ENCODE peak calls at places on chromosome 6, in seven cellular contexts. N, H, R, X, L, D and U are unnamed samples. For H3K27me3 and H3K9me3, the result is how much of the 10 kb centered on the place peaks cover.

GRCh38 chr6:155143610-155144106 is 120.2 kb upstream of the CLDN20 start:
- DNase-seq in N (no peak), H (no peak), R (no peak), X (no peak), L (peak), D (no peak), U (no peak)

GRCh38 chr6:128464790-128465189 is 55.6 kb downstream of the PTPRK start:
- DNase-seq in N (no peak), H (no peak), R (no peak), X (no peak), L (no peak), D (no peak), U (no peak)

GRCh38 chr6:139886396-139886795 is 511.9 kb upstream of the CITED2 start:
- DNase-seq in N (no peak), H (no peak), R (no peak), X (no peak), L (no peak), D (no peak), U (no peak)

GRCh38 chr6:133553652-133554051 is 312.5 kb downstream of the EYA4 start:
- DNase-seq in N (no peak), H (no peak), R (no peak), X (peak), L (peak), D (peak), U (peak)

GRCh38 chr6:121620002-121620740 is 184.7 kb downstream of the GJA1 start:
- DNase-seq in N (peak), H (no peak), R (no peak), X (no peak), L (no peak), D (peak), U (no peak)

GRCh38 chr6:106886922-106887797 is 87.4 kb downstream of the CD24 start:
- DNase-seq in N (no peak), H (no peak), R (no peak), X (no peak), L (no peak), D (no peak), U (no peak)

GRCh38 chr6:73631849-73632248 is 21.9 kb downstream of the SLC17A5 start:
- DNase-seq in N (no peak), H (no peak), R (no peak), X (no peak), L (no peak), D (no peak), U (no peak)

GRCh38 chr6:1575213-1576041 is 34.3 kb upstream of the FOXC1 start:
- DNase-seq in N (no peak), H (no peak), R (no peak), X (no peak), L (no peak), D (no peak), U (no peak)

GRCh38 chr6:111683126-111683525 is 77.4 kb upstream of the TRAF3IP2 start:
- DNase-seq in N (no peak), H (peak), R (no peak), X (no peak), L (no peak), D (no peak), U (no peak)

GRCh38 chr6:27893836-27894807 is 18.1 kb downstream of the OR2B2 start:
- DNase-seq in N (peak), H (peak), R (peak), X (peak), L (peak), D (no peak), U (peak)

GRCh38 chr6:131015630-131016263 is 47.3 kb downstream of the EPB41L2 start:
- DNase-seq in N (no peak), H (no peak), R (no peak), X (no peak), L (no peak), D (no peak), U (no peak)

GRCh38 chr6:44094403-44095242 is 32.6 kb downstream of the MRPL14 start:
- DNase-seq in N (no peak), H (no peak), R (no peak), X (no peak), L (peak), D (no peak), U (no peak)

GRCh38 chr6:143601501-143601900 is 76.3 kb upstream of the PHACTR2 start:
- DNase-seq in N (no peak), H (no peak), R (no peak), X (no peak), L (no peak), D (no peak), U (no peak)

GRCh38 chr6:89411269-89412070 is 603 bp downstream of the RRAGD start:
- DNase-seq in N (peak), H (peak), R (peak), X (peak), L (no peak), D (no peak), U (no peak)

GRCh38 chr6:27672113-27672799 is 199.4 kb upstream of the ZNF184 start:
- DNase-seq in N (peak), H (no peak), R (no peak), X (peak), L (peak), D (no peak), U (no peak)

GRCh38 chr6:7087491-7087979 is 20.2 kb upstream of the RREB1 start:
- DNase-seq in N (no peak), H (no peak), R (peak), X (no peak), L (peak), D (no peak), U (no peak)

GRCh38 chr6:113352029-113352801 is 504.9 kb upstream of the MARCKS start:
- DNase-seq in N (no peak), H (no peak), R (no peak), X (peak), L (peak), D (no peak), U (no peak)

GRCh38 chr6:41066867-41067304 is 5.3 kb downstream of the OARD1 start:
- DNase-seq in N (peak), H (peak), R (peak), X (peak), L (peak), D (peak), U (peak)

GRCh38 chr6:72933216-72933615 is 292.1 kb downstream of the KHDC1L start:
- DNase-seq in N (no peak), H (no peak), R (no peak), X (no peak), L (no peak), D (no peak), U (no peak)

GRCh38 chr6:131936156-131936555 is 15.0 kb downstream of the CCN2 start:
- DNase-seq in N (no peak), H (no peak), R (no peak), X (no peak), L (no peak), D (no peak), U (no peak)

GRCh38 chr6:137717074-137718073 is 149.7 kb upstream of the TNFAIP3 start:
- DNase-seq in N (no peak), H (no peak), R (peak), X (no peak), L (no peak), D (no peak), U (peak)

GRCh38 chr6:149347067-149347466 is 29.6 kb downstream of the TAB2 start:
- DNase-seq in N (no peak), H (no peak), R (no peak), X (no peak), L (no peak), D (no peak), U (no peak)

GRCh38 chr6:17855381-17855780 is 132.1 kb downstream of the KIF13A start:
- DNase-seq in N (no peak), H (no peak), R (no peak), X (no peak), L (no peak), D (no peak), U (no peak)

GRCh38 chr6:2190661-2191389 is 54.6 kb downstream of the GMDS start:
- DNase-seq in N (no peak), H (no peak), R (no peak), X (no peak), L (no peak), D (no peak), U (no peak)

GRCh38 chr6:63643862-63644261 is 8.3 kb downstream of the PHF3 start:
- DNase-seq in N (no peak), H (no peak), R (no peak), X (peak), L (no peak), D (no peak), U (peak)

GRCh38 chr6:3433005-3433404 is 23.8 kb downstream of the SLC22A23 start:
- DNase-seq in N (no peak), H (no peak), R (no peak), X (no peak), L (no peak), D (no peak), U (no peak)

GRCh38 chr6:89970609-89971337 is 76.5 kb downstream of the GJA10 start:
- DNase-seq in N (no peak), H (no peak), R (no peak), X (peak), L (peak), D (peak), U (peak)

GRCh38 chr6:16331328-16332174 is 93.2 kb downstream of the GMPR start:
- DNase-seq in N (peak), H (peak), R (peak), X (peak), L (peak), D (no peak), U (peak)

GRCh38 chr6:110628330-110628729 is 151.9 kb upstream of the SLC22A16 start:
- DNase-seq in N (no peak), H (no peak), R (no peak), X (no peak), L (no peak), D (no peak), U (no peak)

GRCh38 chr6:155850408-155850841 is 394.8 kb upstream of the NOX3 start:
- DNase-seq in N (no peak), H (no peak), R (no peak), X (no peak), L (no peak), D (no peak), U (no peak)

GRCh38 chr6:68642977-68643376 is 7.9 kb downstream of the ADGRB3 start:
- DNase-seq in N (no peak), H (no peak), R (no peak), X (no peak), L (no peak), D (no peak), U (no peak)

GRCh38 chr6:161901740-161902426 is 628.0 kb upstream of the AGPAT4 start:
- DNase-seq in N (no peak), H (no peak), R (no peak), X (no peak), L (no peak), D (no peak), U (no peak)
- H3K27me3 ChIP-seq in N (under half), H (under half), R (under half), X (under half), L (under half), D (under half), U (under half)

DNA sequence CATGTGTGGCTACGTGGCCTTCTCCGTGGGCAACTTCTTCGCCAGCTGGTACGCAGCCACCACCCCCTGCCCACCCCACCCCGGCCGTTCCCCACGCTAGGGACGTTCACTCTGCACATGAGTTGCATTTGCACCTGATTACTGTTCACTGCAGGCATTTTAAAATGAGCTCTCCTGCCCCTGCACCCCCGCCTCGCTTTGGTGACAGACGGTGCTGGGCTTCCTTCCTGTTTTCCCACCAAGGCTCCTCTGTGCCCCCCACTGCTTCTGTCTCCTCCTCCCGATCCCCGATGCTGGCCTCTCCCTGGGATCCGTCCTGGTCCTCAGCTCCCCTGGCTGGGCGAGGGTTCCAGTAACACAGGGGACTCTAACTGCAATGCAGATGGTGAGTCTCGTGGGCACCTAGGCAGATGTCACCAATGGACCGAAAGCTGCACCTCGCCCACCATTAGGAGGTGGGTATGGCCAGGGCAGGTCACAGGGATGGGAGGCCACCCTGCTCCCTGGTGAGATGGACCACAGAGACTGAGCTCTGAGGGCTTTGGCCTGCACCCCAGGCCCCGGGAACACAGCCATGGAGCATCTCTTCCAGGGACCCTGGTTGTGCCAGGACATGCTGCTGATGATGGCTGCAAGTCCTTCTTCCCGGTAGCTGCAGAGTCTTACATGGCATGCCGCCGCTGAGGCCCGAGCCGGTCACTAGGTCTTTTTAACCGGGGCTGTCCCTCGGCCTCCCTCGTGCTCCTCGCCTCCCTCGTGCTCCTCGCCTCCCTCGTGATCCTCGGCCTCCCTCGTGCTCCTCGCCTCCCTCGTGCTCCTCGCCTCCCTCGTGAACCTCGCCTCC is 3.8 kb downstream of the UNC93A start:
- DNase-seq in N (no peak), H (no peak), R (no peak), X (no peak), L (no peak), D (no peak), U (no peak)
- H3K9me3 ChIP-seq in N (under half), H (under half), R (under half), X (under half), L (under half), D (under half), U (under half)

DNA sequence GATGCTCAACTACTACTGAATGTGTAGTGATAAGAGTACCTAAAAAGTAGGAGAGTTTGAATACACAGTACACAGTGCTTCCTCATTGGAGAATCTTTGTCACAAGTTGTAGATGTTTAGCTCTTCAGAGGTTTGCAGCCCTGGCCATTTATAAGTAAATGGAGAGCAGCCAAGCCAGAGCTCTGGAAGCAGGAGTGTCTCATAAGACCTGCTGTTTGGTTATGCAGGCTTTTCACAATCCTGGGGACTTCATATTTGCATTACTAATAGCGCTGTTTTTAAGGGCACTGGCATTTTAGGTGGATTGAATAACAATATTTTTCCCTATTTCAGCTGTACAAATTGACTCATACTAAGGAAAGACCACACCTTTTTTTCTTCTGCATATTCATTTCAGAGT is 730.4 kb upstream of the MAP3K7 start:
- DNase-seq in N (no peak), H (no peak), R (no peak), X (no peak), L (no peak), D (no peak), U (no peak)
- H3K27me3 ChIP-seq in N (under half), H (under half), R (under half), X (under half), L (under half), D (under half), U (under half)

GRCh38 chr6:159268511-159268910 is 99.3 kb downstream of the FNDC1 start:
- DNase-seq in N (no peak), H (no peak), R (no peak), X (no peak), L (no peak), D (no peak), U (no peak)

GRCh38 chr6:159267165-159267564 is 98.0 kb downstream of the FNDC1 start:
- DNase-seq in N (no peak), H (no peak), R (no peak), X (peak), L (no peak), D (no peak), U (no peak)

GRCh38 chr6:159271257-159271656 is 102.1 kb downstream of the FNDC1 start:
- DNase-seq in N (no peak), H (no peak), R (no peak), X (no peak), L (no peak), D (no peak), U (no peak)
- H3K9me3 ChIP-seq in N (under half), H (under half), R (under half), X (under half), L (under half), D (under half), U (under half)